ENCODE peak calls at places on chromosomes 11 and 22, in seven cellular contexts. One of them, this sample, is unnamed.

GRCh38 chr22:31586137-31586920 is 75.7 kb downstream of the PISD start:
- DNase-seq in H9: no peak
- DNase-seq in IMR-90: peak; percentile 87
- DNase-seq in trophoblast cell: peak; percentile 90
- DNase-seq in mesendoderm: no peak
- DNase-seq in H1: no peak
- DNase-seq in mesenchymal stem cell: peak; percentile 94
- DNase-seq in this sample: no peak

GRCh38 chr11:65375012-65375411 is 7.4 kb downstream of the SLC25A45 start:
- DNase-seq in H9: no peak
- DNase-seq in IMR-90: no peak
- DNase-seq in trophoblast cell: no peak
- DNase-seq in mesenchymal stem cell: no peak
- DNase-seq in mesendoderm: no peak
- DNase-seq in H1: no peak
- DNase-seq in this sample: no peak

GRCh38 chr22:32050678-32051515 is 7.8 kb downstream of the SLC5A1 start:
- DNase-seq in mesenchymal stem cell: peak; percentile 58
- DNase-seq in IMR-90: peak; percentile 79
- DNase-seq in mesendoderm: peak; percentile 69
- DNase-seq in trophoblast cell: peak; percentile 86
- DNase-seq in H1: no peak
- DNase-seq in H9: peak; percentile 50
- DNase-seq in this sample: no peak

GRCh38 chr11:22169833-22170232 is 23.1 kb upstream of the ANO5 start:
- DNase-seq in mesenchymal stem cell: no peak
- DNase-seq in H9: no peak
- DNase-seq in trophoblast cell: peak; percentile 19
- DNase-seq in IMR-90: peak; percentile 0
- DNase-seq in mesendoderm: no peak
- DNase-seq in H1: no peak
- DNase-seq in this sample: no peak

GRCh38 chr11:32602657-32603410 is 19.2 kb downstream of the EIF3M start:
- DNase-seq in H1: no peak
- DNase-seq in mesendoderm: no peak
- DNase-seq in trophoblast cell: no peak
- DNase-seq in H9: no peak
- DNase-seq in mesenchymal stem cell: no peak
- DNase-seq in IMR-90: peak; percentile 67
- DNase-seq in this sample: no peak

GRCh38 chr22:36332623-36333331 is 55.0 kb downstream of the MYH9 start:
- DNase-seq in trophoblast cell: peak; percentile 88
- DNase-seq in H9: no peak
- DNase-seq in mesendoderm: peak; percentile 75
- DNase-seq in IMR-90: peak; percentile 83
- DNase-seq in H1: no peak
- DNase-seq in mesenchymal stem cell: peak; percentile 95
- DNase-seq in this sample: no peak

GRCh38 chr11:746289-747175 is 732 bp upstream of the TALDO1 start:
- DNase-seq in trophoblast cell: no peak
- DNase-seq in IMR-90: peak; percentile 24
- DNase-seq in mesenchymal stem cell: peak; percentile 36
- DNase-seq in H9: peak; percentile 65
- DNase-seq in H1: no peak
- DNase-seq in mesendoderm: peak; percentile 65
- DNase-seq in this sample: peak; percentile 30

GRCh38 chr11:65432686-65433582 is 10.3 kb downstream of the NEAT1 start:
- DNase-seq in mesendoderm: peak; percentile 59
- DNase-seq in mesenchymal stem cell: peak; percentile 80
- DNase-seq in H1: no peak
- DNase-seq in IMR-90: peak; percentile 54
- DNase-seq in H9: no peak
- DNase-seq in trophoblast cell: peak; percentile 38
- DNase-seq in this sample: no peak

GRCh38 chr11:75734491-75735180 is 17.0 kb downstream of the MOGAT2 start:
- DNase-seq in mesendoderm: no peak
- DNase-seq in IMR-90: no peak
- DNase-seq in mesenchymal stem cell: no peak
- DNase-seq in H9: no peak
- DNase-seq in trophoblast cell: no peak
- DNase-seq in H1: no peak
- DNase-seq in this sample: no peak

GRCh38 chr11:46247090-46247489 is 30.4 kb upstream of the CREB3L1 start:
- DNase-seq in mesenchymal stem cell: no peak
- DNase-seq in IMR-90: no peak
- DNase-seq in H9: no peak
- DNase-seq in trophoblast cell: no peak
- DNase-seq in mesendoderm: no peak
- DNase-seq in H1: no peak
- DNase-seq in this sample: no peak

GRCh38 chr11:40722179-40722795 is 737.2 kb downstream of the LRRC4C start:
- DNase-seq in IMR-90: peak; percentile 0
- DNase-seq in H9: peak; percentile 71
- DNase-seq in H1: no peak
- DNase-seq in mesenchymal stem cell: peak; percentile 21
- DNase-seq in mesendoderm: peak; percentile 71
- DNase-seq in trophoblast cell: peak; percentile 35
- DNase-seq in this sample: peak; percentile 38

GRCh38 chr11:108009497-108010360 is 1.0 kb downstream of the CUL5 start:
- DNase-seq in IMR-90: no peak
- DNase-seq in trophoblast cell: peak; percentile 59
- DNase-seq in mesenchymal stem cell: peak; percentile 41
- DNase-seq in H9: no peak
- DNase-seq in H1: no peak
- DNase-seq in mesendoderm: peak; percentile 56
- DNase-seq in this sample: no peak

GRCh38 chr22:40178417-40179409 is 988 bp downstream of the TNRC6B start:
- DNase-seq in IMR-90: peak; percentile 57
- DNase-seq in H1: no peak
- DNase-seq in mesendoderm: peak; percentile 94
- DNase-seq in mesenchymal stem cell: peak; percentile 81
- DNase-seq in trophoblast cell: peak; percentile 17
- DNase-seq in H9: peak; percentile 37
- DNase-seq in this sample: peak; percentile 62

GRCh38 chr22:40670058-40670457 is 9.2 kb upstream of the MCHR1 start:
- DNase-seq in IMR-90: no peak
- DNase-seq in mesenchymal stem cell: no peak
- DNase-seq in mesendoderm: no peak
- DNase-seq in H9: no peak
- DNase-seq in H1: no peak
- DNase-seq in trophoblast cell: no peak
- DNase-seq in this sample: no peak

GRCh38 chr22:25828422-25828821 is 86.4 kb downstream of the MYO18B start:
- DNase-seq in mesendoderm: no peak
- DNase-seq in H1: no peak
- DNase-seq in H9: no peak
- DNase-seq in mesenchymal stem cell: no peak
- DNase-seq in trophoblast cell: no peak
- DNase-seq in IMR-90: no peak
- DNase-seq in this sample: no peak

GRCh38 chr11:3849297-3849874 is 6.1 kb upstream of the STIM1 start:
- DNase-seq in mesendoderm: peak; percentile 48
- DNase-seq in H1: no peak
- DNase-seq in mesenchymal stem cell: peak; percentile 63
- DNase-seq in H9: no peak
- DNase-seq in trophoblast cell: peak; percentile 86
- DNase-seq in IMR-90: peak; percentile 41
- DNase-seq in this sample: peak; percentile 46

GRCh38 chr22:44526431-44527115 is 28.5 kb upstream of the RTL6 start:
- DNase-seq in H9: no peak
- DNase-seq in trophoblast cell: no peak
- DNase-seq in mesenchymal stem cell: peak; percentile 36
- DNase-seq in mesendoderm: no peak
- DNase-seq in IMR-90: no peak
- DNase-seq in H1: no peak
- DNase-seq in this sample: no peak

GRCh38 chr11:18394928-18395734 is 768 bp downstream of the LDHA start:
- DNase-seq in mesendoderm: peak; percentile 59
- DNase-seq in trophoblast cell: no peak
- DNase-seq in mesenchymal stem cell: peak; percentile 34
- DNase-seq in IMR-90: peak; percentile 3
- DNase-seq in H9: peak; percentile 34
- DNase-seq in H1: no peak
- DNase-seq in this sample: peak; percentile 17

GRCh38 chr11:61091373-61092279 is 10.7 kb upstream of the CD5 start:
- DNase-seq in H1: no peak
- DNase-seq in trophoblast cell: peak; percentile 14
- DNase-seq in mesenchymal stem cell: peak; percentile 19
- DNase-seq in H9: no peak
- DNase-seq in mesendoderm: peak; percentile 65
- DNase-seq in IMR-90: peak; percentile 12
- DNase-seq in this sample: no peak

GRCh38 chr11:64385953-64386704 is 27.2 kb downstream of the RPS6KA4 start:
- DNase-seq in IMR-90: peak; percentile 35
- DNase-seq in mesendoderm: peak; percentile 53
- DNase-seq in trophoblast cell: peak; percentile 99
- DNase-seq in H1: no peak
- DNase-seq in H9: no peak
- DNase-seq in mesenchymal stem cell: peak; percentile 69
- DNase-seq in this sample: no peak

DNA sequence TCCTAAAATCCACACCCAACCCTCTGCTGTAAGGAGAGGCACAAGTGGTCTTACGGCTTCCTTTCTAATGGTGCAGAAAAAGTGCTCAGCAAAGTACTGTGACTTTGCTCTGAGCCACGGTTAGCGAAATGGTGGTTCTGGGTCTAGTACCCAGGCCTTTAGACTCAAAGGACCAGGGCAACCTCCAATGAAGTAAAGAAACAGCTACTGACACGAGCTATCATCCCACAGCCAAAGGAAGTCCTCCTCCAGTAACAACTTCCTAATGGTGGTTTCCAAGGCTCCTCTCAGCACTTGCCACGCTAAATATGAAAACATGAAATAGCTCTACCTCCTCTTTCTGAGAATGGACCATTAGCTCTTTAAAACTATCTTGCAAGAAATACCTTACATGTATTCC is 122.5 kb downstream of the ETS1 start:
- DNase-seq in mesendoderm: no peak
- DNase-seq in trophoblast cell: no peak
- DNase-seq in H1: no peak
- DNase-seq in H9: no peak
- DNase-seq in mesenchymal stem cell: no peak
- DNase-seq in IMR-90: no peak
- DNase-seq in this sample: no peak
- H2BK120ac ChIP-seq in mesendoderm: no peak overlapping the region
- H2BK120ac ChIP-seq in trophoblast cell: no peak overlapping the region
- H2BK120ac ChIP-seq in H1: no peak overlapping the region
- H2BK120ac ChIP-seq in H9: no peak overlapping the region
- H2BK120ac ChIP-seq in mesenchymal stem cell: no peak overlapping the region
- H2BK120ac ChIP-seq in IMR-90: no peak overlapping the region
- H2BK120ac ChIP-seq in this sample: no peak overlapping the region

GRCh38 chr11:50044647-50045046 is 12.0 kb downstream of the OR4C45 start:
- DNase-seq in mesenchymal stem cell: no peak
- DNase-seq in H9: no peak
- DNase-seq in mesendoderm: no peak
- DNase-seq in trophoblast cell: no peak
- DNase-seq in H1: no peak
- DNase-seq in IMR-90: no peak
- DNase-seq in this sample: no peak
- H2BK120ac ChIP-seq in mesenchymal stem cell: no peak overlapping the region
- H2BK120ac ChIP-seq in H9: no peak overlapping the region
- H2BK120ac ChIP-seq in mesendoderm: no peak overlapping the region
- H2BK120ac ChIP-seq in trophoblast cell: no peak overlapping the region
- H2BK120ac ChIP-seq in H1: no peak overlapping the region
- H2BK120ac ChIP-seq in IMR-90: no peak overlapping the region
- H2BK120ac ChIP-seq in this sample: no peak overlapping the region

DNA sequence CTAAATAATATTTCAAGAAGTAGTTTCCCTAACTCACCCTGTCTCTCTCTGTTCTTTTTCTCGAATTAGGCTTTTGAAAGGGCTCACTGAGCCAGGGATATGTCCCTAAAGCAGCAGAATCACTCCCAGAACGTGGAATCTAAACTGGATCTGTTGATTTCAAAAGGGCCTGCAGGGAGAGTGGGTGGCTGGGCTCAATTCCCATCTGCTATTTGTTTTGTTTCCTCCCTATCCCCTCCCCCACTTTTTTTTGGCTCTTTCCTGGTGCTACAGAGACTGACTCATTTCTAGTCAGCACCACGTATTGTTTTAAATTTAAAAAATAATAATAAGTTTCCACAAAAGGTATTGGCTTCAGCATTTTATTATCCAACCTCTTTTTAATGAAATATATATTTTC is 961.5 kb downstream of the FAM181B start:
- DNase-seq in mesenchymal stem cell: no peak
- DNase-seq in IMR-90: no peak
- DNase-seq in mesendoderm: peak; percentile 62
- DNase-seq in trophoblast cell: no peak
- DNase-seq in H1: no peak
- DNase-seq in H9: no peak
- DNase-seq in this sample: peak; percentile 9
- H2BK120ac ChIP-seq in mesenchymal stem cell: no peak overlapping the region
- H2BK120ac ChIP-seq in IMR-90: no peak overlapping the region
- H2BK120ac ChIP-seq in mesendoderm: no peak overlapping the region
- H2BK120ac ChIP-seq in trophoblast cell: no peak overlapping the region
- H2BK120ac ChIP-seq in H1: no peak overlapping the region
- H2BK120ac ChIP-seq in H9: no peak overlapping the region
- H2BK120ac ChIP-seq in this sample: no peak overlapping the region

GRCh38 chr11:42841563-42841962 is 470.2 kb upstream of the API5 start:
- DNase-seq in IMR-90: no peak
- DNase-seq in mesendoderm: no peak
- DNase-seq in mesenchymal stem cell: no peak
- DNase-seq in H1: no peak
- DNase-seq in H9: no peak
- DNase-seq in trophoblast cell: no peak
- DNase-seq in this sample: no peak

GRCh38 chr11:42840176-42840829 is 471.5 kb upstream of the API5 start:
- DNase-seq in H9: no peak
- DNase-seq in mesendoderm: no peak
- DNase-seq in trophoblast cell: no peak
- DNase-seq in mesenchymal stem cell: no peak
- DNase-seq in IMR-90: no peak
- DNase-seq in H1: no peak
- DNase-seq in this sample: no peak

GRCh38 chr11:42840856-42841255 is 470.9 kb upstream of the API5 start:
- DNase-seq in mesenchymal stem cell: no peak
- DNase-seq in IMR-90: no peak
- DNase-seq in H9: no peak
- DNase-seq in H1: no peak
- DNase-seq in mesendoderm: peak; percentile 55
- DNase-seq in trophoblast cell: peak; percentile 0
- DNase-seq in this sample: no peak
- H2BK120ac ChIP-seq in mesenchymal stem cell: no peak overlapping the region
- H2BK120ac ChIP-seq in IMR-90: no peak overlapping the region
- H2BK120ac ChIP-seq in H9: no peak overlapping the region
- H2BK120ac ChIP-seq in H1: no peak overlapping the region
- H2BK120ac ChIP-seq in mesendoderm: no peak overlapping the region
- H2BK120ac ChIP-seq in trophoblast cell: no peak overlapping the region
- H2BK120ac ChIP-seq in this sample: no peak overlapping the region

GRCh38 chr11:11430431-11430830 is 77.4 kb upstream of the CSNK2A3 start:
- DNase-seq in mesendoderm: no peak
- DNase-seq in trophoblast cell: no peak
- DNase-seq in IMR-90: no peak
- DNase-seq in H9: no peak
- DNase-seq in H1: no peak
- DNase-seq in mesenchymal stem cell: no peak
- DNase-seq in this sample: no peak
- H2BK120ac ChIP-seq in mesendoderm: no peak overlapping the region
- H2BK120ac ChIP-seq in trophoblast cell: no peak overlapping the region
- H2BK120ac ChIP-seq in IMR-90: no peak overlapping the region
- H2BK120ac ChIP-seq in H9: no peak overlapping the region
- H2BK120ac ChIP-seq in H1: no peak overlapping the region
- H2BK120ac ChIP-seq in mesenchymal stem cell: no peak overlapping the region
- H2BK120ac ChIP-seq in this sample: no peak overlapping the region

This sample was measured in neuronal stem cell.